ENCODE peak calls at places on chromosomes 16 and 17, in four cellular contexts. A is GM23248; L is CD4-positive, alpha-beta memory T cell; Y is right cardiac atrium. B is an unnamed sample. For H3K27me3, the result is how much of the 10 kb centered on the place peaks cover.

GRCh38 chr16:2235234-2235651 is 1.0 kb upstream of the DNASE1L2 start:
- DNase-seq in A (no peak), Y (no peak), L (no peak), B (no peak)

GRCh38 chr17:33261911-33262665 is 31.0 kb downstream of the ASIC2 start:
- DNase-seq in A (no peak), Y (no peak), L (no peak), B (no peak)

GRCh38 chr17:8726477-8726876 is 18.2 kb downstream of the CCDC42 start:
- DNase-seq in Y (no peak), L (no peak), A (no peak), B (no peak)

GRCh38 chr16:14238756-14239155 is 167.6 kb downstream of the MRTFB start:
- DNase-seq in L (no peak), Y (no peak), A (no peak), B (no peak)

GRCh38 chr17:13106171-13106570 is 88.3 kb upstream of the ELAC2 start:
- DNase-seq in L (no peak), Y (no peak), A (no peak), B (no peak)

GRCh38 chr16:10616395-10616743 is 36.0 kb upstream of the EMP2 start:
- DNase-seq in L (no peak), Y (no peak), A (no peak), B (no peak)

GRCh38 chr17:27808629-27809028 is 8.3 kb upstream of the NOS2 start:
- DNase-seq in L (no peak), Y (no peak), A (no peak), B (no peak)

GRCh38 chr17:75036643-75037268 is 10.0 kb downstream of the ATP5PD start:
- DNase-seq in L (peak), A (peak), Y (peak), B (no peak)

GRCh38 chr16:76577003-76577402 is 299.8 kb downstream of the CNTNAP4 start:
- DNase-seq in A (no peak), Y (no peak), L (no peak), B (no peak)

GRCh38 chr16:53129281-53130192 is 74.7 kb downstream of the CHD9 start:
- DNase-seq in A (peak), L (peak), Y (no peak), B (no peak)

GRCh38 chr17:15501282-15501681 is 33.9 kb upstream of the CDRT4 start:
- DNase-seq in A (no peak), L (no peak), Y (no peak), B (no peak)

GRCh38 chr16:28067604-28068382 is 4.3 kb upstream of the GSG1L start:
- DNase-seq in L (no peak), A (peak), Y (no peak), B (no peak)

GRCh38 chr17:58391302-58391984 is 25.9 kb downstream of the RNF43 start:
- DNase-seq in Y (no peak), A (no peak), L (no peak), B (no peak)

GRCh38 chr16:57537194-57537505 is 779 bp upstream of the CCDC102A start:
- DNase-seq in L (no peak), A (peak), Y (no peak), B (no peak)

GRCh38 chr16:13895516-13895915 is 24.4 kb upstream of the ERCC4 start:
- DNase-seq in L (no peak), A (no peak), Y (no peak), B (no peak)

GRCh38 chr17:15398291-15398690 is 56.9 kb upstream of the TEKT3 start:
- DNase-seq in A (peak), L (no peak), Y (no peak), B (no peak)

GRCh38 chr16:3690991-3691720 is 26.2 kb downstream of the TRAP1 start:
- DNase-seq in Y (peak), L (no peak), A (peak), B (no peak)

GRCh38 chr16:68086336-68086821 is 1.2 kb downstream of the NFATC3 start:
- DNase-seq in L (no peak), Y (no peak), A (peak), B (no peak)

GRCh38 chr17:82297804-82298537 is 19.4 kb downstream of the CD7 start:
- DNase-seq in Y (peak), A (peak), L (peak), B (no peak)

GRCh38 chr17:43891851-43892671 is 15.3 kb downstream of the MPP2 start:
- DNase-seq in L (no peak), Y (no peak), A (peak), B (peak)

GRCh38 chr16:85170066-85171003 is 58.1 kb upstream of the CIBAR2 start:
- DNase-seq in A (peak), Y (no peak), L (no peak), B (no peak)

GRCh38 chr17:72120878-72121163 is at the start of gene SOX9:
- DNase-seq in A (peak), L (no peak), Y (peak), B (peak)

GRCh38 chr16:8866118-8866883 is 2.5 kb downstream of the CARHSP1 start:
- DNase-seq in L (no peak), A (peak), Y (peak), B (peak)

GRCh38 chr16:667113-667779 is 686 bp upstream of the RHOT2 start:
- DNase-seq in A (no peak), L (no peak), Y (no peak), B (no peak)

GRCh38 chr16:48971571-48972071 is 310.0 kb downstream of the CBLN1 start:
- DNase-seq in A (no peak), Y (no peak), L (no peak), B (no peak)

GRCh38 chr17:49031965-49032928 is 35.1 kb downstream of the IGF2BP1 start:
- DNase-seq in L (peak), A (peak), Y (no peak), B (peak)
- H3K27me3 ChIP-seq in L (under half), A (under half), Y (under half), B (under half)

GRCh38 chr17:6305613-6306360 is 129.1 kb downstream of the AIPL1 start:
- DNase-seq in Y (no peak), A (no peak), L (no peak), B (no peak)
- H3K27me3 ChIP-seq in Y (under half), A (under half), L (under half), B (under half)

GRCh38 chr17:17719966-17720543 is 38.8 kb downstream of the RAI1 start:
- DNase-seq in L (no peak), A (no peak), Y (no peak), B (no peak)
- H3K27me3 ChIP-seq in L (under half), A (under half), Y (under half), B (half or more)

GRCh38 chr17:4006165-4006589 is 41.9 kb upstream of the ATP2A3 start:
- DNase-seq in A (no peak), Y (no peak), L (no peak), B (no peak)
- H3K27me3 ChIP-seq in A (under half), Y (under half), L (under half), B (under half)

GRCh38 chr16:56191807-56192643 is 736 bp downstream of the GNAO1 start:
- DNase-seq in A (no peak), Y (peak), L (no peak), B (no peak)

GRCh38 chr16:56190903-56191806 is at the start of gene GNAO1:
- DNase-seq in Y (peak), A (peak), L (peak), B (peak)

GRCh38 chr16:56193951-56194726 is 2.9 kb downstream of the GNAO1 start:
- DNase-seq in Y (peak), L (peak), A (peak), B (peak)

GRCh38 chr16:56192971-56193936 is 2.0 kb downstream of the GNAO1 start:
- DNase-seq in Y (peak), A (no peak), L (no peak), B (no peak)

GRCh38 chr16:56192644-56192960 is 1.3 kb downstream of the GNAO1 start:
- DNase-seq in L (no peak), Y (no peak), A (no peak), B (no peak)
- H3K27me3 ChIP-seq in L (under half), Y (under half), A (half or more), B (under half)

DNA sequence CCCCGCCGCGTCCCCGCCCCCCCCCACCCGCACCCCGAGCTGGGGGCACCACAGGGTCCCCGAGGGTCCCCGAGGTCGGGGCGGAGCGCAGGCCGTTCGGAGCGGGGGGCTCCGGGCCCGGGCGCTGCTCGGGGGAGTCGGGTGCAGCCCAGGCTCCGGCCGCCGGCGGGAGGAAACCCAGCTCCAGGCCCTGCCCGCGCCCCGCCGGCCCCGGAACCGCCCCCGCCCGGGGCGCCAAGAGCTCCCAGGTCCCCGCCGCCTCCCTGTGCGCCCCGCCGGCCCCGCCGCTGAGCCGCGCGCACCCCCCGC is 33.2 kb upstream of the RPH3AL start:
- DNase-seq in Y (peak), L (no peak), A (no peak), B (no peak)
- H3K27me3 ChIP-seq in Y (under half), L (under half), A (under half), B (under half)

B was measured in NT2/D1.